ENCODE peak calls at places on chromosome 2, in eight cellular contexts. G is gastrocnemius medialis, E is breast epithelium, C is prostate gland, J is suprapubic skin, R is body of pancreas, O is HCT116, F is stomach. N is an unnamed sample.

GRCh38 chr2:23745726-23746105 is 181.2 kb downstream of the ATAD2B start:
- DNase-seq in O (no peak), J (no peak), C (peak; percentile 53), F (no peak), E (peak; percentile 46), G (peak; percentile 84), R (peak; percentile 34), N (no peak)

GRCh38 chr2:100524331-100524730 is 38.5 kb upstream of the PDCL3 start:
- DNase-seq in O (no peak), R (no peak), C (no peak), J (no peak), G (no peak), F (no peak), E (no peak), N (no peak)

GRCh38 chr2:233974530-233975071 is 57.4 kb downstream of the TRPM8 start:
- DNase-seq in R (peak; percentile 66), J (no peak), E (peak; percentile 49), F (no peak), O (peak; percentile 98), C (no peak), G (peak; percentile 44), N (no peak)

GRCh38 chr2:161136696-161137324 is 23.4 kb upstream of the TANK start:
- DNase-seq in F (no peak), J (no peak), O (peak; percentile 44), G (no peak), R (no peak), E (no peak), C (no peak), N (no peak)

GRCh38 chr2:128449226-128450061 is 130.8 kb upstream of the HS6ST1 start:
- DNase-seq in G (no peak), R (no peak), O (no peak), J (peak; percentile 65), F (peak; percentile 23), E (no peak), C (no peak), N (no peak)

GRCh38 chr2:112023707-112024106 is 31.4 kb upstream of the TMEM87B start:
- DNase-seq in E (no peak), O (no peak), G (no peak), F (no peak), R (no peak), J (no peak), C (no peak), N (no peak)

GRCh38 chr2:149686677-149687427 is 99.3 kb upstream of the MMADHC start:
- DNase-seq in G (peak; percentile 32), F (no peak), O (no peak), J (no peak), E (no peak), R (no peak), C (no peak), N (no peak)

GRCh38 chr2:27496357-27497287 is at the start of gene GCKR:
- DNase-seq in G (no peak), C (no peak), E (no peak), J (no peak), O (no peak), F (peak; percentile 70), R (peak; percentile 72), N (no peak)

GRCh38 chr2:61705625-61706024 is 148.2 kb downstream of the FAM161A start:
- DNase-seq in C (no peak), R (no peak), J (no peak), E (no peak), O (no peak), F (no peak), G (peak; percentile 85), N (no peak)

GRCh38 chr2:17095340-17095739 is 422.9 kb downstream of the RAD51AP2 start:
- DNase-seq in O (no peak), G (no peak), J (no peak), R (no peak), F (no peak), E (no peak), C (no peak), N (no peak)

GRCh38 chr2:33322099-33322498 is 154.3 kb upstream of the RASGRP3 start:
- DNase-seq in F (no peak), G (peak; percentile 20), C (no peak), J (no peak), R (peak; percentile 28), O (no peak), E (no peak), N (no peak)

GRCh38 chr2:112794131-112794733 is 9.9 kb upstream of the IL1A start:
- DNase-seq in F (peak; percentile 44), R (peak; percentile 56), E (no peak), O (peak; percentile 49), C (peak; percentile 10), J (no peak), G (no peak), N (peak; percentile 15)

GRCh38 chr2:43088148-43089073 is 138.0 kb downstream of the ZFP36L2 start:
- DNase-seq in O (no peak), F (no peak), J (no peak), G (no peak), E (no peak), C (no peak), R (no peak), N (no peak)

GRCh38 chr2:84631047-84631446 is 114.7 kb downstream of the DNAH6 start:
- DNase-seq in E (no peak), O (peak; percentile 53), J (no peak), F (no peak), G (no peak), C (no peak), R (no peak), N (no peak)

GRCh38 chr2:64698668-64699444 is 45.1 kb upstream of the SERTAD2 start:
- DNase-seq in E (no peak), G (no peak), R (no peak), C (no peak), F (no peak), J (no peak), O (peak; percentile 24), N (no peak)

GRCh38 chr2:226185613-226186211 is 613.9 kb downstream of the IRS1 start:
- DNase-seq in J (no peak), F (no peak), G (no peak), E (no peak), R (no peak), O (peak; percentile 84), C (peak; percentile 8), N (no peak)

GRCh38 chr2:226183033-226183432 is 616.6 kb downstream of the IRS1 start:
- DNase-seq in J (no peak), R (no peak), O (no peak), F (no peak), E (no peak), G (no peak), C (no peak), N (no peak)

GRCh38 chr2:226183550-226183949 is 616.1 kb downstream of the IRS1 start:
- DNase-seq in O (no peak), F (no peak), C (no peak), R (no peak), G (no peak), E (no peak), J (no peak), N (no peak)

GRCh38 chr2:226184540-226184939 is 615.1 kb downstream of the IRS1 start:
- DNase-seq in E (no peak), R (no peak), O (no peak), J (no peak), F (no peak), C (no peak), G (no peak), N (no peak)

DNA sequence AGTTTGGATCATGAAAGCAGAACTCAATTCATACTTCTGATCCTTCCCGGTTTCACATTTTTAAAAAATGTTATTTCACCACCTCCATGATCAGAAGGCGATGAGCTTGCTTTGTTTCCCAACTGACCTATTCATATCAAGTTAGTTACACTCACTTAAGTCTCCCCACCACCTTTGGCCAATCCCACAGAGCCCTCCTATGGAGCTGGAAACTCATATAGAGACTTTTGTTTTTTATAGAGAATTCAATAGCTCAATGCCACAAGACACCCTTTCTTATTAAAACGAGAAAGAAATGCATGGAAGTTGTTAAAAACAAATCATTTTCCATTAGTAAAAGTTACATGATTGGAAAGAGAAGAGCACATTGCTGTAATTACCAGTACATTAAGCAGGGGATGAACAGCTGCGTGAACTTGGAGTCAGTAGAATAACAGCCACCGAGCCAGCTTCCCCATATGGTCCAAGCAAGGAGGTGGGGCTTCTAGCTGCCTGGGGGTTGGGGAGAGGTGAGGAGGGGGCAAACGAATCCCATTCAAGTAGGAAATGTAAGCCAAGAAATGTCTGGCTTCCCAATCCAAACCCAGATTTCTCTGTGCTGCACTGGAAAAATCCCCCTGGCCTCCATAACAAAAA is 614.6 kb downstream of the IRS1 start:
- DNase-seq in C (no peak), R (no peak), J (no peak), O (no peak), E (no peak), G (no peak), F (no peak), N (no peak)
- H3K4me3 ChIP-seq in C (no peak overlapping the region), R (no peak overlapping the region), J (no peak overlapping the region), O (peak overlapping the region; percentile 45), E (peak overlapping the region; percentile 10), G (no peak overlapping the region), F (no peak overlapping the region), N (no peak overlapping the region)

GRCh38 chr2:1742680-1743395 is 1.5 kb downstream of the PXDN start:
- DNase-seq in O (no peak), J (peak; percentile 87), F (peak; percentile 36), C (peak; percentile 85), R (peak; percentile 56), E (peak; percentile 81), G (peak; percentile 58), N (peak; percentile 70)
- TF ChIP-seq POLR2A in O (no peak), J (no peak), F (no peak), C (no peak), R (no peak), E (no peak), G (no peak), N (no peak)

GRCh38 chr2:86790134-86790827 is 432 bp downstream of the CD8A start:
- DNase-seq in E (no peak), C (no peak), J (no peak), R (peak; percentile 19), F (no peak), G (no peak), O (no peak), N (no peak)
- H3K4me3 ChIP-seq in E (peak overlapping the region; percentile 63), C (no peak overlapping the region), J (peak overlapping the region; percentile 32), R (no peak overlapping the region), F (peak overlapping the region; percentile 42), G (peak overlapping the region; percentile 18), O (no peak overlapping the region), N (no peak overlapping the region)

DNA sequence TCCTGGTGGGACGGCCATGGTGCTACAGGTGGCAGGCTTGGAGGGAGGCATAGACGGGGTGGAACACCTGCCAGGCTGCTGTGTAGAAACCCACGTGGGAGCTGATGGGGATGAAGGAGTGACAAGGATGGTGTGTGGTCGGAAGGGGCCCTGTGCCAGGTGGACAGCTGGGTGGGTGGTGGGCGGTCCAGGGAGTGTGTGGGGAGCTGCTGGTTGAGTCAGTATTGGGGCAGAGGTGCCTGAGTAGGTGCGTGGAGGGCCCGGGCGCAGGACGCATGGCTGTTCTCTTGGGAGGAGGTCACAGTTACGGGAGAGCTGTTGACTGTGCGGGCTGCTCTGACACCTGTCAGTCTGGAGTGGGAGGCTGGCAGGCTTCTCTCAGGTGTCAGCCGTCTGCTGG is 12.6 kb upstream of the D2HGDH start:
- DNase-seq in F (no peak), E (no peak), G (no peak), R (no peak), J (no peak), C (no peak), O (no peak), N (no peak)
- TF ChIP-seq POLR2A in F (no peak), E (no peak), G (no peak), R (no peak), J (no peak), C (no peak), O (no peak), N (no peak)

N was measured in transverse colon.